ENCODE peak calls at places on chromosomes 6 and 20, in ten cellular contexts. Q is fibroblast of lung; X is HFF-Myc; U is brain microvascular endothelial cell; A is dorsolateral prefrontal cortex; T is aorta; N is esophagus squamous epithelium; D is CD8-positive, alpha-beta memory T cell; V is fibroblast of the aortic adventitia; I is cardiac muscle cell. K is an unnamed sample.

GRCh38 chr6:143405381-143406154 is 44.9 kb downstream of the ADAT2 start:
- DNase-seq in X (no peak), Q (peak; percentile 95), N (no peak), T (no peak), U (peak; percentile 73), D (no peak), A (no peak), I (no peak), V (peak; percentile 60), K (peak; percentile 58)

GRCh38 chr6:62891065-62891647 is 320.1 kb upstream of the FKBP1C start:
- DNase-seq in N (no peak), T (no peak), V (peak; percentile 0), I (peak; percentile 41), D (no peak), A (no peak), Q (no peak), X (no peak), U (no peak), K (no peak)

GRCh38 chr20:59818911-59819310 is 114.5 kb downstream of the SYCP2 start:
- DNase-seq in D (no peak), X (no peak), A (no peak), Q (no peak), N (no peak), U (no peak), V (no peak), T (peak; percentile 13), I (no peak), K (no peak)

GRCh38 chr6:41441598-41442205 is 104.5 kb upstream of the FOXP4 start:
- DNase-seq in N (no peak), Q (no peak), T (no peak), U (no peak), I (no peak), V (no peak), D (no peak), X (no peak), A (no peak), K (no peak)

GRCh38 chr20:55095745-55096450 is 620.5 kb downstream of the DOK5 start:
- DNase-seq in I (peak; percentile 76), D (no peak), X (no peak), U (no peak), A (no peak), T (no peak), Q (peak; percentile 21), V (no peak), N (no peak), K (no peak)

GRCh38 chr20:36572701-36573102 is 695 bp upstream of the TGIF2 start:
- DNase-seq in T (no peak), U (peak; percentile 28), Q (peak; percentile 46), V (no peak), X (no peak), A (no peak), D (peak; percentile 82), I (peak; percentile 36), N (no peak), K (no peak)

GRCh38 chr6:12311106-12311505 is 20.9 kb downstream of the EDN1 start:
- DNase-seq in V (no peak), N (no peak), X (no peak), T (no peak), U (no peak), D (no peak), I (no peak), Q (no peak), A (no peak), K (no peak)

GRCh38 chr6:27145731-27146455 is 101.6 kb upstream of the PRSS16 start:
- DNase-seq in A (no peak), T (peak; percentile 84), U (peak; percentile 80), I (peak; percentile 83), N (no peak), V (peak; percentile 93), X (peak; percentile 91), D (peak; percentile 86), Q (peak; percentile 93), K (peak; percentile 49)

GRCh38 chr20:3652646-3653596 is 10.3 kb downstream of the GFRA4 start:
- DNase-seq in Q (no peak), U (no peak), X (no peak), V (no peak), I (no peak), A (no peak), N (no peak), T (no peak), D (no peak), K (no peak)

GRCh38 chr20:50214226-50215024 is 23.8 kb downstream of the CEBPB start:
- DNase-seq in N (no peak), T (no peak), Q (no peak), V (no peak), A (no peak), D (no peak), U (no peak), I (no peak), X (no peak), K (no peak)

DNA sequence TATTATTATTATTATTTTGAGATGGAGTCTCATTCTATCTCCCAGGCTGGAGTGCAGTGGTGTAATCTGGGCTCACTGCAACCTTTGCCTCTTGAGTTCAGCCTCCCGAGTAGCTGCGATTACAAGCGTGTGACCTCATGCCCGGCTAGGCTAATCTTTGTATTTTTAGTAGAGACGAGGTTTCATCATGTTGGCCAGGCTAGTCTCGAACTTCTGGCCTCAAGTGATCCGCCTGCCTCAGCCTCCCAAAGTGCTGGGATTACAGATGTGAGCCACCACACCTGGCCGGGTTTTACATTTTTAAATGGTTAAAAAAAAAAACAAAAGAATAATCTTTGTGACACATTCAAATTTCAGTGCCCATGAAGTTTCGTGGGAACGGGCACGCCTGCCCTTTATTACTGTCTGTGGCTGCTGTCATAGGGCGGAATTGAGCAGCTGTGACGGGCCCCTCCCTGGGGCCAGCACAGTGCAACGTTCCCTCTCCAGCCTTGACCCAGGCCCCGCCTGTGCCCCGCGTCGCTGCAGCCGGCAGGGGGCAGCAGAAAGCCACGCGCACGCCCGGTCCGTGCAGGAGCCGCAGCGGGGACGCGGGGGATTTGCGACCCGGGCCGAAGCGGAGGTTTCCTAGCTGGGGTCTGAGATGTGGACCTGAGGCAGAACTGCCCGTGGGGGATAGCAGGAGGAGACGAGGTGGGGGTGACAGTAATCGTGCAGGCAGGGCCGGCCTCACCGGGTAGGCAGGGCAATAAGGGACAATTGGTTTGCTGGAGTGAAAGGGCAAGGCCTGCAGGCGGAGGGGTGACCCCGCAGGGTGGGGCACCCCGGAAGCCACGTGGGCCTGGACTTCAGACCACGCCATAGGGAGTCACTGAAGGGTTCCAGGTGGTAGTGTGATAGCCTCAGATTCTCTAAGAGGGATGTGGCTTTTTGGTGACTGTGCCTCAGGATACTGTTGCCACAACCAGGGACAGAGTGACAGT is 54.3 kb downstream of the SYTL3 start:
- DNase-seq in T (peak; percentile 95), X (no peak), A (peak; percentile 54), D (peak; percentile 77), N (peak; percentile 20), U (peak; percentile 27), Q (peak; percentile 36), V (peak; percentile 52), I (peak; percentile 84), K (no peak)
- H3K4me3 ChIP-seq in T (no peak overlapping the region), X (peak overlapping the region; percentile 28), A (peak overlapping the region; percentile 65), D (peak overlapping the region; percentile 62), N (peak overlapping the region; percentile 24), U (peak overlapping the region; percentile 56), Q (peak overlapping the region; percentile 59), V (peak overlapping the region; percentile 65), I (no peak overlapping the region), K (peak overlapping the region; percentile 63)

GRCh38 chr6:158662607-158663464 is 13.0 kb downstream of the SYTL3 start:
- DNase-seq in I (no peak), X (no peak), U (no peak), Q (peak; percentile 70), D (no peak), T (no peak), V (peak; percentile 88), A (no peak), N (no peak), K (no peak)
- H3K4me3 ChIP-seq in I (no peak overlapping the region), X (no peak overlapping the region), U (no peak overlapping the region), Q (peak overlapping the region; percentile 30), D (peak overlapping the region; percentile 16), T (no peak overlapping the region), V (peak overlapping the region; percentile 28), A (no peak overlapping the region), N (peak overlapping the region; percentile 6), K (no peak overlapping the region)

GRCh38 chr6:70411948-70412796 is 1.1 kb upstream of the FAM135A start:
- DNase-seq in V (no peak), X (no peak), D (no peak), I (no peak), N (no peak), U (no peak), Q (no peak), T (no peak), A (no peak), K (no peak)

GRCh38 chr6:70414813-70415212 is 1.5 kb downstream of the FAM135A start:
- DNase-seq in D (no peak), A (no peak), Q (no peak), V (peak; percentile 2), U (no peak), I (no peak), X (no peak), N (no peak), T (no peak), K (no peak)

GRCh38 chr6:70413829-70414494 is 654 bp downstream of the FAM135A start:
- DNase-seq in I (peak; percentile 23), D (no peak), A (peak; percentile 26), U (no peak), Q (peak; percentile 10), N (no peak), T (no peak), V (peak; percentile 10), X (no peak), K (no peak)

GRCh38 chr6:70412797-70413113 is 553 bp upstream of the FAM135A start:
- DNase-seq in A (no peak), U (no peak), X (no peak), Q (no peak), I (no peak), T (no peak), N (no peak), V (no peak), D (no peak), K (no peak)

DNA sequence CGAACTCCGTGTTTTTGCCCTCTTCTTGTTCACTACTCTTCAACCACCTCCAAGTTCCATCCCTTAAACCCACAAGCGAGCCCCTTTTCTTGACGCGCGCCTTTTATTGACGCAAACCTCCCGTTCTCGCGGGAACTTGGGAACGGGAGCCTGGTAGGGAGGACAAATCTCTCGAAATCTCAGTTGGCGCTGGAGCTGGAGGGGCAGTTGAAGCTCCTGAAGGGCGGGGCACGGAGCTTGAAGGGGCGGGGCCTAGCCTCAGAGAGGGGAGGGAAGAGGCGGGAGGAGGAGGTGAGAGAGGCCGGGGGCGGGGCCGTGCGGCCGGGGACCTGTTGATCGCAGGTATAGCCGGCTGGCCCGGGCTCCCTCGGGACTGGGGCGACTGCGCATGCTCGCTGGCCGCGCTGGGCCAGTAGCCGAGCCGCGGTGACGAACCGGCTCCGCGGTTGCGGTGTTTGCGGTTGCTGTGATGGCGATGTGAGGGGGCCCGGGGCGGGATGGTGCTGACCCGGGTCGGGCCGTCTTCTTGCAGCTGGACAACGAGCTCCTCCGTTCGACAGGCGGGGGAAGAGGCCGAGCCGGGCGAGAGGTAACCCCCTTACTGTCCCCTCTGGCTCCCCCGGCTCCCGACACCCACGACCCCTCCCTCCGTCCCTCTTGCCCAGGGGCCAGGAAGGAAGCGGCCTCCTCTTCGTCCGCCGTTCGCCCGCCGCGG is at the start of gene FAM135A:
- DNase-seq in U (peak; percentile 96), Q (peak; percentile 94), N (peak; percentile 84), X (peak; percentile 94), D (peak; percentile 95), I (peak; percentile 100), V (peak; percentile 98), T (peak; percentile 98), A (peak; percentile 99), K (peak; percentile 77)
- H3K4me3 ChIP-seq in U (peak within 1 kb of the TSS; percentile 71), Q (peak within 1 kb of the TSS; percentile 75), N (peak within 1 kb of the TSS; percentile 84), X (peak within 1 kb of the TSS; percentile 91), D (peak within 1 kb of the TSS; percentile 79), I (peak within 1 kb of the TSS; percentile 54), V (peak within 1 kb of the TSS; percentile 89), T (peak within 1 kb of the TSS; percentile 88), A (peak within 1 kb of the TSS; percentile 89), K (peak within 1 kb of the TSS; percentile 91)

GRCh38 chr20:34390769-34391447 is 27.8 kb downstream of the ITCH start:
- DNase-seq in A (no peak), I (no peak), D (no peak), T (peak; percentile 86), N (no peak), V (peak; percentile 93), U (peak; percentile 94), X (peak; percentile 71), Q (peak; percentile 90), K (peak; percentile 52)
- H3K4me3 ChIP-seq in A (no peak overlapping the region), I (no peak overlapping the region), D (no peak overlapping the region), T (no peak overlapping the region), N (no peak overlapping the region), V (no peak overlapping the region), U (no peak overlapping the region), X (no peak overlapping the region), Q (no peak overlapping the region), K (no peak overlapping the region)

K was measured in AG04449.